ENCODE peak calls at places on chromosomes 3 and 15, in four cellular contexts. T, Q, H and G are unnamed samples.
A peak's percentile ranks its signal among the peaks of the same experiment; 100 is the strongest.

GRCh38 chr3:196620228-196620627 is 19.3 kb upstream of the NRROS start:
- DNase-seq in T (peak; percentile 78), Q (no peak), H (peak; percentile 28), G (peak; percentile 94)

GRCh38 chr3:178036745-178037144 is 499.5 kb upstream of the KCNMB2 start:
- DNase-seq in T (no peak), Q (no peak), H (no peak), G (no peak)

GRCh38 chr15:87902772-87903388 is 353.7 kb downstream of the NTRK3 start:
- DNase-seq in T (no peak), Q (no peak), H (no peak), G (no peak)

GRCh38 chr3:69203631-69204314 is 81.4 kb upstream of the LMOD3 start:
- DNase-seq in T (no peak), Q (no peak), H (no peak), G (no peak)

GRCh38 chr3:146594843-146595482 is 10.2 kb downstream of the PLSCR5 start:
- DNase-seq in T (no peak), Q (peak; percentile 24), H (no peak), G (no peak)

GRCh38 chr3:72655758-72656157 is 192.5 kb downstream of the SHQ1 start:
- DNase-seq in T (no peak), Q (peak; percentile 65), H (no peak), G (no peak)

GRCh38 chr3:132004571-132004970 is 30.2 kb downstream of the CPNE4 start:
- DNase-seq in T (no peak), Q (no peak), H (no peak), G (no peak)

GRCh38 chr3:183518446-183519185 is 36.9 kb downstream of the KLHL6 start:
- DNase-seq in T (no peak), Q (peak; percentile 22), H (no peak), G (no peak)

GRCh38 chr3:129694228-129694627 is 87.8 kb upstream of the PLXND1 start:
- DNase-seq in T (no peak), Q (peak; percentile 30), H (no peak), G (no peak)

GRCh38 chr15:66294157-66294931 is 976 bp downstream of the DIS3L start:
- DNase-seq in T (no peak), Q (peak; percentile 32), H (no peak), G (peak; percentile 28)

GRCh38 chr3:183466575-183466974 is 38.2 kb upstream of the MCF2L2 start:
- DNase-seq in T (no peak), Q (peak; percentile 20), H (no peak), G (no peak)

DNA sequence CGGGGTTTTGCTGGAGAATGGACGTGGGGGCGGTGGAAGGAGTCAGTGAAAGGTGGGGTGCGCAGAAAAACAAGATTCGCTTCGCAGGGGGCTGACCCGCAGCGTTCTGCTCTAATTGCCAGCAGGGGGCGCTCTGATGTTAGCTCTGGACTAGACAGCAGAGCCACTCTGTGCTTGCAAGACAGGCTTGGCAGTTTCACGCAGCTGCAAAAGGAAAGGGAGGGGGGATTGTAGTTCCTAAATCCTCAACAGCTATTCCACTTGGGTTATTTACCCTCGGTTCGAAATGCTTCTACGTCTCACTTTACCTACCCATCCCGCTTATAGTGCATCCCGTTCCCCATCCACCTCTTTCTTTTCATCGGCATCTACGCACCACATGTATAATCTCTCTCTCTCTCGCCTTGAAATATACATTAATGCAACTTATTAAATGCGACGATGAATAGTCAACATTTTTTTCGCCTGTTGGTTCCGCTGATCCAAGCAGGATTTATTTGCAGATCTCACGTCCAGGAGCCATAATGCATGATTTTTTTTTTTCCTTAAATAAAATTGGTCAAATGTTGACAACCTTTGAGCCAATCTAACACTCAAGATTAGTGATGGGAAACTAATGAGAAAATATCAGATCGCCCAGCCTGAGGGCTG is 216.5 kb downstream of the MEIS2 start:
- DNase-seq in T (peak; percentile 93), Q (peak; percentile 98), H (peak; percentile 62), G (peak; percentile 31)
- TF ChIP-seq POLR2AphosphoS5 in T (no peak), Q (no peak), H (peak; percentile 18), G (no peak)

GRCh38 chr3:20236603-20237002 is 50.6 kb upstream of the SGO1 start:
- DNase-seq in T (no peak), Q (no peak), H (no peak), G (no peak)
- H3K27ac ChIP-seq in T (no peak overlapping the region), Q (no peak overlapping the region), H (no peak overlapping the region), G (no peak overlapping the region)

DNA sequence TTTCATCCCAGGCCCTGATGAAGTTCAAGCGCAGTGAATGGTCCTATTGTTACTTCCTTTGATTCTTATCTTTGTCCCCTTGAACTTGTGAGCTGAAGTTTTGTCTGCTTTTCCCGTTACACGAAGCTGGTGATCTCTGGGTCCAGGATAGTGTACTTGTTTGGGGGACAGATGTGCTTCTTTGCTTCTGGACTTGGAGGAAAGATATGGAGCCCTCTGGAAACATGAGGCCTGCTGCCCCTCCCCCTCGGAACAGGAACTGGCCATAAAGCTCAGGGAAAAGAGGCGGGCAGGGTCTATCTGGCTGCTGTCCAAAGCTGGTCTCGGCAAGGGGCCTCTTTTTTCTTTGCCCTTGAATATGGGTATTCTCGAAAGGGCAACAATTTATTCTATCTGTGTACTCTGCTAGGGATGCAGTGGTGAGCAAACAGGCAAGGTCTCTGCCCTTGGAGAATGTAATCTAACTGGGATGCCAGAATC is 47.6 kb downstream of the IDH2 start:
- DNase-seq in T (no peak), Q (no peak), H (no peak), G (no peak)
- TF ChIP-seq POLR2AphosphoS5 in T (no peak), Q (no peak), H (no peak), G (no peak)

GRCh38 chr3:14478943-14479550 is 61.1 kb downstream of the GRIP2 start:
- DNase-seq in T (no peak), Q (no peak), H (no peak), G (no peak)
- H3K27ac ChIP-seq in T (no peak overlapping the region), Q (no peak overlapping the region), H (no peak overlapping the region), G (no peak overlapping the region)

GRCh38 chr3:36175916-36176461 is 204.3 kb upstream of the STAC start:
- DNase-seq in T (no peak), Q (no peak), H (no peak), G (no peak)

GRCh38 chr3:36178018-36178417 is 202.3 kb upstream of the STAC start:
- DNase-seq in T (no peak), Q (no peak), H (no peak), G (no peak)

GRCh38 chr3:36175113-36175812 is 205.0 kb upstream of the STAC start:
- DNase-seq in T (no peak), Q (no peak), H (no peak), G (no peak)

GRCh38 chr3:36172699-36173098 is 207.6 kb upstream of the STAC start:
- DNase-seq in T (no peak), Q (no peak), H (peak; percentile 29), G (no peak)
- TF ChIP-seq POLR2AphosphoS5 in T (no peak), Q (no peak), H (no peak), G (no peak)

GRCh38 chr3:127339016-127339415 is 51.2 kb upstream of the PRR20G start:
- DNase-seq in T (no peak), Q (no peak), H (no peak), G (no peak)

GRCh38 chr3:127337911-127338531 is 50.2 kb upstream of the PRR20G start:
- DNase-seq in T (no peak), Q (peak; percentile 24), H (no peak), G (no peak)

GRCh38 chr3:127336086-127336485 is 48.2 kb upstream of the PRR20G start:
- DNase-seq in T (no peak), Q (no peak), H (no peak), G (no peak)

GRCh38 chr3:127339943-127340861 is 52.4 kb upstream of the PRR20G start:
- DNase-seq in T (no peak), Q (peak; percentile 11), H (no peak), G (no peak)

DNA sequence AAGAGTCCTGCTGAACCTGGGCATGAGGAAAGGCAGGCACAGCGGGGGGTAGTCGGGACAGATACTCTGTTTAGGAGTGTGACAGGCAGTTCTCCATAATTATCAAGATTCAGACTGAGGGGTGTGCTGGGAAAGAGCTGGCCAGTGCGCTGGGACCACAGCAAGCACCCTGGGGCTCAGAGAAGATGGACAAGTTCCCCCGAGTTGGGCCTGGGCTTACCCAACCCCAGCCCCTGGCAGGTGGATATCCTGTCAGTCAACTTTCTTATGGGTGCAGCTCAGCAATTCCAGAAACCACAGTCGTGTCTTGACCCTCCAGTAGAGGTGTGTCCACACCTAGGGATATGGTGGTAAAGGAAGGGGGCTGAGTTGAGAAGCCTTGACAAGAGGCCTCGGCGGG is 49.2 kb upstream of the PRR20G start:
- DNase-seq in T (no peak), Q (no peak), H (no peak), G (no peak)
- H3K27ac ChIP-seq in T (no peak overlapping the region), Q (no peak overlapping the region), H (no peak overlapping the region), G (no peak overlapping the region)